ENCODE peak calls at places on chromosomes 13 and 19, in four cellular contexts. One of them, this sample, is unnamed.

GRCh38 chr19:37926255-37926654 is 19.2 kb downstream of the SIPA1L3 start:
- DNase-seq in Peyer's patch: no peak
- DNase-seq in adrenal gland: no peak
- DNase-seq in HCT116: no peak
- DNase-seq in this sample: no peak

GRCh38 chr13:29684441-29684840 is 89.0 kb upstream of the SLC7A1 start:
- DNase-seq in Peyer's patch: no peak
- DNase-seq in adrenal gland: no peak
- DNase-seq in HCT116: no peak
- DNase-seq in this sample: no peak

GRCh38 chr19:48492925-48493717 is 18.5 kb downstream of the LMTK3 start:
- DNase-seq in Peyer's patch: peak; percentile 74
- DNase-seq in adrenal gland: peak; percentile 99
- DNase-seq in HCT116: peak; percentile 98
- DNase-seq in this sample: peak; percentile 94

GRCh38 chr13:72170571-72170970 is 303.6 kb upstream of the DACH1 start:
- DNase-seq in Peyer's patch: no peak
- DNase-seq in adrenal gland: no peak
- DNase-seq in HCT116: no peak
- DNase-seq in this sample: peak; percentile 22

GRCh38 chr19:30450945-30451344 is 78.8 kb downstream of the ZNF536 start:
- DNase-seq in Peyer's patch: no peak
- DNase-seq in adrenal gland: peak; percentile 21
- DNase-seq in HCT116: no peak
- DNase-seq in this sample: no peak

GRCh38 chr19:42024622-42025111 is 30.6 kb upstream of the ATP1A3 start:
- DNase-seq in Peyer's patch: no peak
- DNase-seq in adrenal gland: no peak
- DNase-seq in HCT116: no peak
- DNase-seq in this sample: peak; percentile 35

GRCh38 chr13:24381539-24382265 is 72.3 kb downstream of the C1QTNF9 start:
- DNase-seq in Peyer's patch: no peak
- DNase-seq in adrenal gland: no peak
- DNase-seq in HCT116: no peak
- DNase-seq in this sample: no peak

GRCh38 chr19:10520652-10521318 is 3.5 kb upstream of the S1PR5 start:
- DNase-seq in Peyer's patch: no peak
- DNase-seq in adrenal gland: no peak
- DNase-seq in HCT116: no peak
- DNase-seq in this sample: no peak

GRCh38 chr13:35723061-35723461 is 246.6 kb upstream of the MAB21L1 start:
- DNase-seq in Peyer's patch: no peak
- DNase-seq in adrenal gland: no peak
- DNase-seq in HCT116: no peak
- DNase-seq in this sample: peak; percentile 26

GRCh38 chr19:51163257-51163656 is 21.2 kb downstream of the SIGLEC7 start:
- DNase-seq in Peyer's patch: no peak
- DNase-seq in adrenal gland: no peak
- DNase-seq in HCT116: no peak
- DNase-seq in this sample: peak; percentile 56

GRCh38 chr19:23118400-23118799 is 1.6 kb downstream of the ZNF730 start:
- DNase-seq in Peyer's patch: no peak
- DNase-seq in adrenal gland: no peak
- DNase-seq in HCT116: no peak
- DNase-seq in this sample: no peak

GRCh38 chr13:75959861-75960481 is 323.8 kb downstream of the LMO7 start:
- DNase-seq in Peyer's patch: no peak
- DNase-seq in adrenal gland: no peak
- DNase-seq in HCT116: no peak
- DNase-seq in this sample: no peak

GRCh38 chr19:40560092-40560507 is 16.6 kb upstream of the SHKBP1 start:
- DNase-seq in Peyer's patch: no peak
- DNase-seq in adrenal gland: no peak
- DNase-seq in HCT116: no peak
- DNase-seq in this sample: no peak

GRCh38 chr13:95188128-95188527 is 113.1 kb downstream of the ABCC4 start:
- DNase-seq in Peyer's patch: no peak
- DNase-seq in adrenal gland: no peak
- DNase-seq in HCT116: no peak
- DNase-seq in this sample: no peak

GRCh38 chr19:49333426-49334288 is 1.5 kb upstream of the CD37 start:
- DNase-seq in Peyer's patch: peak; percentile 92
- DNase-seq in adrenal gland: no peak
- DNase-seq in HCT116: no peak
- DNase-seq in this sample: no peak

GRCh38 chr13:48156466-48156865 is 61.6 kb upstream of the MED4 start:
- DNase-seq in Peyer's patch: peak; percentile 71
- DNase-seq in adrenal gland: no peak
- DNase-seq in HCT116: peak; percentile 13
- DNase-seq in this sample: no peak

GRCh38 chr19:10092648-10093294 is 6.7 kb downstream of the SHFL start:
- DNase-seq in Peyer's patch: no peak
- DNase-seq in adrenal gland: no peak
- DNase-seq in HCT116: no peak
- DNase-seq in this sample: no peak

DNA sequence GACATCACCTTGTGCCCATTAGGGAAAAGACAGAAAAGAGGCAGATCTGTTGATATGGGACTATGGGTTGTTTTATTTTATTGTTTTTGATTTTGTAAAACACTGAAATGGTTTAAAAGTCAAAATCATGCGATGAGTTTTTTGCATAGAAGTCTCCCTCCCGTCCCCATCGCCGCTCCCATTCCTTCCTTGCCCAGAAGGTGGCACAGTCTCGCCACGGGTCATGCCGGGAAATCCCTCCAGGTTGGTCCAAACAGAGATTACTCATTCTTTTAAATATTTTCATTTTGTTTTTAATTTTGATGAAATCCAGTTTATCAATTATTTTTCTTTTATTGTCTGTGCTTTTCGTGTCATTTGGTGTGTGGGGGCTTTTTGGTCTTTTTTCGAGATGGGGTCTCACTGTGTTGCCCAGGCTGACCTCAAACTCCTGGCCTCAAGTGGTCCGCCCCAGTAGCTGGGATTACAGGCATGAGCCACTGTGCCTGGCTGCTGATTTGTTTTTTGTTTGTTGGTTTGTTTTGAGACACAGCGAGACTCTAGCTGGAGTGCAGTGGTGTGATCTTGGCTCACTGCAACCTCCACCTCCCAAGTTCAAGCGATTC is 9.2 kb downstream of the PGPEP1 start:
- DNase-seq in Peyer's patch: peak; percentile 44
- DNase-seq in adrenal gland: peak; percentile 74
- DNase-seq in HCT116: no peak
- DNase-seq in this sample: peak; percentile 67
- TF ChIP-seq POLR2A in Peyer's patch: no peak
- TF ChIP-seq POLR2A in adrenal gland: no peak
- TF ChIP-seq POLR2A in HCT116: no peak
- TF ChIP-seq POLR2A in this sample: no peak

GRCh38 chr19:6216236-6216995 is 63.4 kb downstream of the MLLT1 start:
- DNase-seq in Peyer's patch: no peak
- DNase-seq in adrenal gland: peak; percentile 13
- DNase-seq in HCT116: no peak
- DNase-seq in this sample: no peak

GRCh38 chr19:6213696-6214585 is 65.8 kb downstream of the MLLT1 start:
- DNase-seq in Peyer's patch: no peak
- DNase-seq in adrenal gland: no peak
- DNase-seq in HCT116: no peak
- DNase-seq in this sample: no peak

GRCh38 chr19:6213266-6213595 is 66.5 kb downstream of the MLLT1 start:
- DNase-seq in Peyer's patch: no peak
- DNase-seq in adrenal gland: no peak
- DNase-seq in HCT116: no peak
- DNase-seq in this sample: no peak

GRCh38 chr19:6215701-6216235 is 64.0 kb downstream of the MLLT1 start:
- DNase-seq in Peyer's patch: no peak
- DNase-seq in adrenal gland: peak; percentile 8
- DNase-seq in HCT116: no peak
- DNase-seq in this sample: no peak

DNA sequence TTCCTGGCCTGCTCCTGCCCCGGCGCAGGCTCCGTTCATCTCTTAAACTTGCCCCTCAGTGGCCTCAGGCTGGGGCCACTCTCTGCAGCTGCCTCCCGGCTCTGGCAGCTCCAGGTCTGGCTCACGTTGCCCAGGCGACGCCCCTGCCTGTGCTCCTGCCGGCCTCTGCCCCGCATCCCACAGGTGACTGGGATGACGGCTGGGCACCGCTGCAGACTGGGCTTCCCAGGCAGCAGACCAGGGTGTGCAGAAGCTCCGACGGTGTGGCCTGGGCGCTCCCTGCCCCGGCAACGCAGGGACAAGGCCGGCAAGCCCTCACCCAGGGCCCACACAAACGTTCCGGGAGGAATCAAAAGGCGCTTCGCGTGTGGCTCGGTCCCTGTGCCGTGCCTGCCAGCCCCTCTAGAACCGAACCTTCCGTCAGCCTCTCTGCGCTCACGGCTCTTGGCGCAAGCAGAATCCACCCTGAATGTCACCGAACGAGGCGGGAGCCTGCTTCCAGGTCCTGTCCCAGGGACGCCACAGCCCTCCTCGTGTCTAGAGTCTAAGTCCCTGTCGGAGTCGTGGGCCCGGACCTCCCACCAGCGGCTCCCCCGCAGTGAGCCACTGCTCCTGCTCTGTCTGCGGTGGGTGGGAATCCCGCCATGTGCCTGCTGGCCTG is 64.8 kb downstream of the MLLT1 start:
- DNase-seq in Peyer's patch: no peak
- DNase-seq in adrenal gland: peak; percentile 6
- DNase-seq in HCT116: no peak
- DNase-seq in this sample: no peak
- H3K36me3 ChIP-seq in Peyer's patch: no peaks in the 10 kb centered on the region
- H3K36me3 ChIP-seq in adrenal gland: no peaks in the 10 kb centered on the region
- H3K36me3 ChIP-seq in HCT116: no peaks in the 10 kb centered on the region
- H3K36me3 ChIP-seq in this sample: no peaks in the 10 kb centered on the region

DNA sequence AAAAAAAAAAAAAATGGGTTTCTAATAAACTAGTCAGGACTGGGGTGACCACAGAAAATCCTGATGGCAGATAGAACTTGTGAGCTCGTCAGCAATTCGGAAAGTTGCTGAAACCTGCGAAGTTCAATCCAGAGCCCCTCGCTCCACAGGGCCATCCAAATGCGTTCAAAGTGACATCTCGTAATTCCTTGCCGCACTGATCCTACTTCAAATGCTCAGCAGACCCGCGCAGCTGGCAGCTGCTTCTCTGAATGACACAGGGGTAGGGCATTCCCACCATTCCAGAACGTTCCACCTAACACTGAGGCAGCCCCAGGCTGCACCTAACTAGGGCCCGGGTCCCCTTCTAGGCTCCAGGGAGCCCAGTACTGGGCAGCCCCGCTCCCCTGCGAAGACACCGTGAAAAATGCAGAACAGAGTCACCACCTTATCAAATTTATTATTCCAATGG is 4.8 kb upstream of the DAPK3 start:
- DNase-seq in Peyer's patch: no peak
- DNase-seq in adrenal gland: no peak
- DNase-seq in HCT116: no peak
- DNase-seq in this sample: no peak
- TF ChIP-seq POLR2A in Peyer's patch: no peak
- TF ChIP-seq POLR2A in adrenal gland: no peak
- TF ChIP-seq POLR2A in HCT116: no peak
- TF ChIP-seq POLR2A in this sample: no peak

DNA sequence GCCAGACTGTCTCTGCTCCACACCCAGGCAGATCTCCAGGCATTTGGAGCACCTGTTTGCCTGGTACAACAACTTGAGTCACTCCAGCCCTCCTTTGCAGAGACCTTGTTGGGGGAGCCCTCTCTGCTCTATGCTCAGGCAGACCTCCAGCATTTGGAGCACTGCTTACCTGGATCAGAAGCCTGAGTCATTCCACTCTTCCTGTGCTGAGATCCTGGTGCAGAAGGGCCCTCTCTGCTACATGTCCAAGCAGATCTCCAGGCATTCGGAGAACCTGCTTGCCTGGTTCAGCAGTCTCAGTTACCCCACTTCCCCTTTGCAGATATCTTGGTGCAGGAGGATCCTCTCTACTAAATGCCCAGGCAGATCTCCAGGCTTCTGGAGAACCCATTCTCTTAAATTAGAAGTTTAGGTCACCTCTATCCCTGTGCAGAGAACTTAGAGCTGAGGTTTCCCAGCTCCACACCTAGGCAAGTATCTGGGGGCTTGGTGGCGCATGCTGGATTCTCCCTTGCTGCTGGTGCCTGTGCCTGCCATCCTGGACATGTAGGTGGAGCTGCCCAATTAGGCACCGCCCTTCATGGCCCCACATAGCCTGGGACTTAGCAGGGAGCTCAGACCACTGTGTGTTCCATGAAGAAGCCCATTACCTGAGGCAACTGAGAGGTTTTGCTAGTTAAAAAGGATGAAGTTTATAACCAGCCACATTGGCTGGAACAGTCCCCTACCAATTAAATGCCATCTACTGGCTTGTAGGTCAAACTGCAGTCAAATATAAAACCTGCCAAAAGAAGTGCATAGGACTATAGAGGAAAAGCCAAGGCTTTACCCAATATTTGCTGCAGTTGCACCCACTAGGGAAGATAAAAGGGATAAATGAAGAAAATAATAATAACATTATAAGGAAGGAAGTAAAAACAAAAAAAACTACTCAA is 97.6 kb upstream of the SLITRK6 start:
- DNase-seq in Peyer's patch: no peak
- DNase-seq in adrenal gland: no peak
- DNase-seq in HCT116: no peak
- DNase-seq in this sample: no peak
- H3K36me3 ChIP-seq in Peyer's patch: no peaks in the 10 kb centered on the region
- H3K36me3 ChIP-seq in adrenal gland: no peaks in the 10 kb centered on the region
- H3K36me3 ChIP-seq in HCT116: no peaks in the 10 kb centered on the region
- H3K36me3 ChIP-seq in this sample: no peaks in the 10 kb centered on the region

GRCh38 chr19:47490031-47490430 is 6.0 kb upstream of the KPTN start:
- DNase-seq in Peyer's patch: no peak
- DNase-seq in adrenal gland: no peak
- DNase-seq in HCT116: no peak
- DNase-seq in this sample: no peak
- TF ChIP-seq POLR2A in Peyer's patch: no peak
- TF ChIP-seq POLR2A in adrenal gland: no peak
- TF ChIP-seq POLR2A in HCT116: no peak
- TF ChIP-seq POLR2A in this sample: no peak

DNA sequence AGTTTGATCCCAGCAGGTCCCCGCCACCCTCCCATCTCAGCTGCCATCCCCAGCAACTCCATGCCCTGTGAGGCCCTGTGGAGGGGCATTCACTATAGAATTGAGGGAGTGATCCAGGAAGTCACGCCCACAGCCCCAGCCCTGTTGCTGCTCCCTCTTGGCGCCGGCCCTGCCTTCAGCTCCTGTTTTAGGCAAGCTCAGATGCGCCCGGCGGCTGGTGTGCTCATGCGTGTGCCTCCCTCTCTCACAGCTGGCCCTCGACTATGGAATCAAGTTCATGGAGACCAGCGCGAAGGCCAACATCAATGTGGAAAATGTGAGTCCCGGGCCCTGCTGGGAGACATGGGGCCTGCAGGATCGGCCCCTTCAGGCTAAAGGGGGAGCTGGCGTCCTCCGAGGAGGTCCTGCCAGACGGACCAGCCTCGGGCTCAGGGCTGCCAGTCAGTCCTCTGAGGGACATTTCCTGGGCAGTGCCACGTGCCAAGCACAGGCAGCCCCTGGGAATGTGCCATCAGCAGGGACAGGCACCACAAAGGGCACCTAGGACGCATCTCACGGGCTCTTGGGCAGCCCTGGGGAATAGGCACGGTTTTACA is 15.6 kb upstream of the HSH2D start:
- DNase-seq in Peyer's patch: no peak
- DNase-seq in adrenal gland: no peak
- DNase-seq in HCT116: no peak
- DNase-seq in this sample: no peak
- H3K36me3 ChIP-seq in Peyer's patch: no peaks in the 10 kb centered on the region
- H3K36me3 ChIP-seq in adrenal gland: no peaks in the 10 kb centered on the region
- H3K36me3 ChIP-seq in HCT116: peaks cover 58% of the 10 kb centered on the region
- H3K36me3 ChIP-seq in this sample: no peaks in the 10 kb centered on the region

GRCh38 chr19:47210689-47211316 is 20.2 kb downstream of the BBC3 start:
- DNase-seq in Peyer's patch: peak; percentile 91
- DNase-seq in adrenal gland: peak; percentile 82
- DNase-seq in HCT116: no peak
- DNase-seq in this sample: peak; percentile 92
- TF ChIP-seq POLR2A in Peyer's patch: no peak
- TF ChIP-seq POLR2A in adrenal gland: no peak
- TF ChIP-seq POLR2A in HCT116: no peak
- TF ChIP-seq POLR2A in this sample: no peak